ENCODE peak calls at places on chromosome 11, in five cellular contexts. One of them, this sample, is unnamed.
A peak's percentile ranks its signal among the peaks of the same experiment; 100 is the strongest.

GRCh38 chr11:123582992-123583504 is 71.4 kb downstream of the SCN3B start:
- DNase-seq in astrocyte of the cerebellum: no peak
- DNase-seq in fibroblast of lung: no peak
- DNase-seq in neuronal stem cell: no peak
- DNase-seq in psoas muscle: no peak
- DNase-seq in this sample: no peak

GRCh38 chr11:17400048-17400775 is 11.8 kb upstream of the KCNJ11 start:
- DNase-seq in psoas muscle: no peak
- DNase-seq in fibroblast of lung: no peak
- DNase-seq in neuronal stem cell: no peak
- DNase-seq in astrocyte of the cerebellum: no peak
- DNase-seq in this sample: no peak

GRCh38 chr11:68958211-68958610 is 22.6 kb downstream of the MRGPRD start:
- DNase-seq in astrocyte of the cerebellum: no peak
- DNase-seq in neuronal stem cell: no peak
- DNase-seq in psoas muscle: peak; percentile 32
- DNase-seq in fibroblast of lung: no peak
- DNase-seq in this sample: no peak

GRCh38 chr11:118632577-118633318 is 25.3 kb downstream of the PHLDB1 start:
- DNase-seq in fibroblast of lung: no peak
- DNase-seq in astrocyte of the cerebellum: no peak
- DNase-seq in neuronal stem cell: no peak
- DNase-seq in psoas muscle: no peak
- DNase-seq in this sample: no peak

GRCh38 chr11:125448136-125448535 is 47.9 kb downstream of the FEZ1 start:
- DNase-seq in astrocyte of the cerebellum: peak; percentile 40
- DNase-seq in fibroblast of lung: peak; percentile 37
- DNase-seq in neuronal stem cell: no peak
- DNase-seq in psoas muscle: no peak
- DNase-seq in this sample: no peak

GRCh38 chr11:27328602-27329001 is 34.4 kb downstream of the CCDC34 start:
- DNase-seq in astrocyte of the cerebellum: no peak
- DNase-seq in psoas muscle: no peak
- DNase-seq in fibroblast of lung: no peak
- DNase-seq in neuronal stem cell: no peak
- DNase-seq in this sample: no peak

GRCh38 chr11:88179966-88180629 is 4.9 kb upstream of the RAB38 start:
- DNase-seq in astrocyte of the cerebellum: no peak
- DNase-seq in neuronal stem cell: no peak
- DNase-seq in psoas muscle: no peak
- DNase-seq in fibroblast of lung: peak; percentile 83
- DNase-seq in this sample: no peak

GRCh38 chr11:61129608-61130523 is 27.6 kb downstream of the CD5 start:
- DNase-seq in psoas muscle: peak; percentile 90
- DNase-seq in fibroblast of lung: peak; percentile 88
- DNase-seq in neuronal stem cell: peak; percentile 85
- DNase-seq in astrocyte of the cerebellum: peak; percentile 75
- DNase-seq in this sample: peak; percentile 58

GRCh38 chr11:66144000-66144678 is 74.1 kb downstream of the PACS1 start:
- DNase-seq in psoas muscle: no peak
- DNase-seq in fibroblast of lung: no peak
- DNase-seq in neuronal stem cell: no peak
- DNase-seq in astrocyte of the cerebellum: no peak
- DNase-seq in this sample: no peak

GRCh38 chr11:66143264-66143566 is 73.1 kb downstream of the PACS1 start:
- DNase-seq in fibroblast of lung: no peak
- DNase-seq in astrocyte of the cerebellum: no peak
- DNase-seq in neuronal stem cell: no peak
- DNase-seq in psoas muscle: no peak
- DNase-seq in this sample: no peak

GRCh38 chr11:66146940-66147339 is 76.9 kb downstream of the PACS1 start:
- DNase-seq in neuronal stem cell: no peak
- DNase-seq in astrocyte of the cerebellum: no peak
- DNase-seq in psoas muscle: no peak
- DNase-seq in fibroblast of lung: no peak
- DNase-seq in this sample: no peak

GRCh38 chr11:66139817-66140216 is 69.7 kb downstream of the PACS1 start:
- DNase-seq in neuronal stem cell: no peak
- DNase-seq in psoas muscle: no peak
- DNase-seq in fibroblast of lung: no peak
- DNase-seq in astrocyte of the cerebellum: no peak
- DNase-seq in this sample: no peak

GRCh38 chr11:66142370-66143263 is 72.5 kb downstream of the PACS1 start:
- DNase-seq in astrocyte of the cerebellum: no peak
- DNase-seq in fibroblast of lung: no peak
- DNase-seq in neuronal stem cell: no peak
- DNase-seq in psoas muscle: no peak
- DNase-seq in this sample: no peak
- H3K4me3 ChIP-seq in astrocyte of the cerebellum: no peak overlapping the region
- H3K4me3 ChIP-seq in fibroblast of lung: no peak overlapping the region
- H3K4me3 ChIP-seq in neuronal stem cell: no peak overlapping the region
- H3K4me3 ChIP-seq in psoas muscle: no peak overlapping the region
- H3K4me3 ChIP-seq in this sample: no peak overlapping the region

DNA sequence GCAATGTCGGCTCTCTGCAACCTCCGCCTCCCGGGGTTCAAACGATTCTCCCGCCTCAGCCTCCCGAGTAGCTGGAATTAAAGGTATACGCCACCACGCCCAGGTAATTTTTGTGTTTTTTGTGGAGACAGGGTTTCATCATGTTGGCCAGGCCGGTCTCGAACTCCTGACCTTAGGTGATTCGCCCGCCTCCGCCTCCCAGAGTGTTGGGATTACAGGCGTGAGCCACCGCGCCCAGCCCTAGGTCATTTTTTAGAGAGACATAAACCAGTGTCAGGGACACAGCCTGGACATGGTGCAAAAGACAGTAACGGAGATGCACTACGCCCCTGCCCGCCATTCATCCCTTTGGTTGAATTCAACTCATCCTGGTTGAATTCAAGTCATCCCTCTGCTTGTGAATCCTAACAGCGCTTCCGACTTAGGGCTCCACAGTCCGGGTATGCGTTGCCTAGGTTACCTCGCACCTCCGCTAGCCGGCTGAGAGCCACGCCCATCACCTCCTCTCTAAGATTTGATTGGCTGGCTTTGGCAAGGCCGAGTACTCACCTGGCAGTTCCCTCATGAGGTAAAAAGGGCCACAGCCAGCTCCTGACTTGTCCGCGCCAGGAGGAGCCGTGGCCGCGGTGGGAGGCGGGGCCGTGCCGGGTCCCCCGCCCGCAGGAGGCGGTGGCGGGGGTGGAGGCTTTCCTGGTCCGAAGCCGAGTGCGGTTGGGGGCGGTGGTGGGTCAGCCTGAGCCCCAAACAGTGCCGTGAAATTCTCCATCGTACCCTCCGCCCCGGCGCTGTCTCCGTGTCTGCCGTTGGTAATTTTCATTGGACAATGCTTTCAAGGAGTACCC is at the start of gene MED19:
- DNase-seq in psoas muscle: peak; percentile 88
- DNase-seq in neuronal stem cell: peak; percentile 82
- DNase-seq in fibroblast of lung: peak; percentile 71
- DNase-seq in astrocyte of the cerebellum: peak; percentile 46
- DNase-seq in this sample: peak; percentile 77
- H3K4me3 ChIP-seq in psoas muscle: peak within 1 kb of the TSS; percentile 93
- H3K4me3 ChIP-seq in neuronal stem cell: peak within 1 kb of the TSS; percentile 97
- H3K4me3 ChIP-seq in fibroblast of lung: peak within 1 kb of the TSS; percentile 99
- H3K4me3 ChIP-seq in astrocyte of the cerebellum: peak within 1 kb of the TSS; percentile 100
- H3K4me3 ChIP-seq in this sample: peak within 1 kb of the TSS; percentile 82

GRCh38 chr11:74154621-74155281 is 16.1 kb downstream of the C2CD3 start:
- DNase-seq in fibroblast of lung: peak; percentile 28
- DNase-seq in neuronal stem cell: no peak
- DNase-seq in astrocyte of the cerebellum: no peak
- DNase-seq in psoas muscle: no peak
- DNase-seq in this sample: no peak
- H3K4me3 ChIP-seq in fibroblast of lung: no peak overlapping the region
- H3K4me3 ChIP-seq in neuronal stem cell: no peak overlapping the region
- H3K4me3 ChIP-seq in astrocyte of the cerebellum: no peak overlapping the region
- H3K4me3 ChIP-seq in psoas muscle: no peak overlapping the region
- H3K4me3 ChIP-seq in this sample: no peak overlapping the region

DNA sequence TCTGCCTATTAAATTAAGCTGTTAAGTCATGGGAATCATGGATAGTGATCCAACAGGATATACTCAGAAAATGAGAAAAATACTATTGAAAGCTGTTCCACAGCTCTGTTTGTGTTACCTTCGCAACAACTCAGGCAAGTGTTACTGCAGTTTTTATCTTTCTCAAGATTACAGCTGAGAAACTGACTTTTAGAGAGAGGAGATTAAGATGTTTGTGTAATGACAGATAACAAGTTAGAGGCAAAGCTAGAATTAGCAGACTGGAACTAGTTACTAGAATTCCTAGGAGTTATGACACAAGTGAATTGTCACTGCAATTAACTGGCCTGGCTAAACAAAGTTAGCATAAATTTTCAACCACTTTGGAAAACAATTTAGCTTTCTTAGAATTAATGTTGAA is 1.6 kb downstream of the SLN start:
- DNase-seq in fibroblast of lung: no peak
- DNase-seq in astrocyte of the cerebellum: no peak
- DNase-seq in psoas muscle: no peak
- DNase-seq in neuronal stem cell: no peak
- DNase-seq in this sample: no peak
- H3K4me3 ChIP-seq in fibroblast of lung: no peak overlapping the region
- H3K4me3 ChIP-seq in astrocyte of the cerebellum: no peak overlapping the region
- H3K4me3 ChIP-seq in psoas muscle: peak overlapping the region; percentile 77
- H3K4me3 ChIP-seq in neuronal stem cell: no peak overlapping the region
- H3K4me3 ChIP-seq in this sample: no peak overlapping the region

GRCh38 chr11:33930317-33931021 is 38.6 kb upstream of the LMO2 start:
- DNase-seq in neuronal stem cell: no peak
- DNase-seq in fibroblast of lung: peak; percentile 72
- DNase-seq in astrocyte of the cerebellum: no peak
- DNase-seq in psoas muscle: no peak
- DNase-seq in this sample: no peak
- H3K4me3 ChIP-seq in neuronal stem cell: no peak overlapping the region
- H3K4me3 ChIP-seq in fibroblast of lung: no peak overlapping the region
- H3K4me3 ChIP-seq in astrocyte of the cerebellum: no peak overlapping the region
- H3K4me3 ChIP-seq in psoas muscle: peak overlapping the region; percentile 15
- H3K4me3 ChIP-seq in this sample: no peak overlapping the region

GRCh38 chr11:66277475-66278391 is at the start of gene CNIH2:
- DNase-seq in fibroblast of lung: no peak
- DNase-seq in neuronal stem cell: no peak
- DNase-seq in psoas muscle: peak; percentile 57
- DNase-seq in astrocyte of the cerebellum: no peak
- DNase-seq in this sample: no peak
- H3K4me3 ChIP-seq in fibroblast of lung: no peak within 1 kb of the TSS
- H3K4me3 ChIP-seq in neuronal stem cell: peak within 1 kb of the TSS; percentile 75
- H3K4me3 ChIP-seq in psoas muscle: peak within 1 kb of the TSS; percentile 55
- H3K4me3 ChIP-seq in astrocyte of the cerebellum: peak within 1 kb of the TSS; percentile 32
- H3K4me3 ChIP-seq in this sample: no peak within 1 kb of the TSS

GRCh38 chr11:59810911-59811259 is 307 bp upstream of the MRPL16 start:
- DNase-seq in astrocyte of the cerebellum: no peak
- DNase-seq in neuronal stem cell: no peak
- DNase-seq in psoas muscle: no peak
- DNase-seq in fibroblast of lung: no peak
- DNase-seq in this sample: no peak

GRCh38 chr11:59813364-59813763 is 2.8 kb upstream of the MRPL16 start:
- DNase-seq in neuronal stem cell: no peak
- DNase-seq in fibroblast of lung: no peak
- DNase-seq in astrocyte of the cerebellum: no peak
- DNase-seq in psoas muscle: no peak
- DNase-seq in this sample: no peak

GRCh38 chr11:59810189-59810910 is at the start of gene MRPL16:
- DNase-seq in astrocyte of the cerebellum: peak; percentile 69
- DNase-seq in fibroblast of lung: peak; percentile 91
- DNase-seq in psoas muscle: peak; percentile 92
- DNase-seq in neuronal stem cell: peak; percentile 83
- DNase-seq in this sample: peak; percentile 89

GRCh38 chr11:59815754-59816153 is 5.2 kb upstream of the MRPL16 start:
- DNase-seq in fibroblast of lung: no peak
- DNase-seq in neuronal stem cell: no peak
- DNase-seq in psoas muscle: no peak
- DNase-seq in astrocyte of the cerebellum: no peak
- DNase-seq in this sample: no peak

GRCh38 chr11:59812220-59812619 is 1.6 kb upstream of the MRPL16 start:
- DNase-seq in psoas muscle: no peak
- DNase-seq in neuronal stem cell: no peak
- DNase-seq in astrocyte of the cerebellum: no peak
- DNase-seq in fibroblast of lung: no peak
- DNase-seq in this sample: no peak
- H3K4me3 ChIP-seq in psoas muscle: no peak overlapping the region
- H3K4me3 ChIP-seq in neuronal stem cell: no peak overlapping the region
- H3K4me3 ChIP-seq in astrocyte of the cerebellum: no peak overlapping the region
- H3K4me3 ChIP-seq in fibroblast of lung: no peak overlapping the region
- H3K4me3 ChIP-seq in this sample: no peak overlapping the region

GRCh38 chr11:48003926-48004325 is 23.6 kb downstream of the PTPRJ start:
- DNase-seq in psoas muscle: no peak
- DNase-seq in neuronal stem cell: no peak
- DNase-seq in fibroblast of lung: no peak
- DNase-seq in astrocyte of the cerebellum: no peak
- DNase-seq in this sample: no peak
- H3K4me3 ChIP-seq in psoas muscle: no peak overlapping the region
- H3K4me3 ChIP-seq in neuronal stem cell: no peak overlapping the region
- H3K4me3 ChIP-seq in fibroblast of lung: no peak overlapping the region
- H3K4me3 ChIP-seq in astrocyte of the cerebellum: no peak overlapping the region
- H3K4me3 ChIP-seq in this sample: no peak overlapping the region

GRCh38 chr11:135075740-135076139 is 663.7 kb upstream of the B3GAT1 start:
- DNase-seq in psoas muscle: peak; percentile 69
- DNase-seq in fibroblast of lung: peak; percentile 12
- DNase-seq in astrocyte of the cerebellum: no peak
- DNase-seq in neuronal stem cell: no peak
- DNase-seq in this sample: peak; percentile 8
- H3K4me3 ChIP-seq in psoas muscle: no peak overlapping the region
- H3K4me3 ChIP-seq in fibroblast of lung: no peak overlapping the region
- H3K4me3 ChIP-seq in astrocyte of the cerebellum: no peak overlapping the region
- H3K4me3 ChIP-seq in neuronal stem cell: no peak overlapping the region
- H3K4me3 ChIP-seq in this sample: no peak overlapping the region